ENCODE peak calls at places on chromosome 1, in six cellular contexts. T is cardiac septum, E is T-cell, L is NCI-H2081 treated with DMSO at 0.1 percent for 48 hours, J is HFF-Myc, N is glomerular endothelial cell. H is an unnamed sample.

GRCh38 chr1:21326861-21327344 is 36.6 kb upstream of the ECE1 start:
- DNase-seq in T (no peak), E (no peak), L (no peak), J (no peak), N (no peak), H (no peak)

GRCh38 chr1:50047916-50048694 is 24.4 kb upstream of the AGBL4 start:
- DNase-seq in T (no peak), E (no peak), L (no peak), J (no peak), N (no peak), H (no peak)

GRCh38 chr1:207910678-207911354 is at the start of gene CD34:
- DNase-seq in T (no peak), E (peak; percentile 9), L (no peak), J (no peak), N (no peak), H (no peak)

GRCh38 chr1:206859082-206859491 is 6.3 kb upstream of the IL20 start:
- DNase-seq in T (no peak), E (peak; percentile 26), L (no peak), J (no peak), N (no peak), H (peak; percentile 17)

GRCh38 chr1:29455781-29456180 is 219.5 kb downstream of the PTPRU start:
- DNase-seq in T (peak; percentile 71), E (no peak), L (no peak), J (no peak), N (no peak), H (no peak)

GRCh38 chr1:98104285-98104684 is 183.5 kb upstream of the DPYD start:
- DNase-seq in T (no peak), E (no peak), L (no peak), J (peak; percentile 70), N (no peak), H (no peak)

GRCh38 chr1:92961131-92961895 is at the start of gene DIPK1A:
- DNase-seq in T (peak; percentile 83), E (peak; percentile 83), L (peak; percentile 12), J (no peak), N (no peak), H (peak; percentile 74)

GRCh38 chr1:11406845-11407244 is 72.1 kb upstream of the DISP3 start:
- DNase-seq in T (no peak), E (no peak), L (no peak), J (no peak), N (no peak), H (no peak)

GRCh38 chr1:21323091-21323490 is 32.8 kb upstream of the ECE1 start:
- DNase-seq in T (no peak), E (no peak), L (no peak), J (no peak), N (no peak), H (no peak)

GRCh38 chr1:44033756-44034155 is 2.5 kb upstream of the SLC6A9 start:
- DNase-seq in T (no peak), E (no peak), L (no peak), J (no peak), N (no peak), H (no peak)

GRCh38 chr1:184693011-184693410 is 61.6 kb downstream of the EDEM3 start:
- DNase-seq in T (no peak), E (no peak), L (peak; percentile 52), J (no peak), N (no peak), H (no peak)

GRCh38 chr1:32870615-32871363 is at the start of gene FNDC5:
- DNase-seq in T (no peak), E (no peak), L (no peak), J (no peak), N (no peak), H (no peak)

GRCh38 chr1:70487910-70488665 is 77.0 kb downstream of the CTH start:
- DNase-seq in T (no peak), E (no peak), L (no peak), J (no peak), N (peak; percentile 29), H (no peak)

H was measured in central memory CD4-positive, alpha-beta T cell.